ENCODE peak calls at places on chromosomes 6 and 20, in nine cellular contexts. P is prostate gland, J is IMR-90, L is Peyer's patch, Z is brain microvascular endothelial cell, R is GM23338, C is pancreas, O is left ventricle myocardium inferior, E is upper lobe of right lung. A is an unnamed sample.

GRCh38 chr6:122372647-122373046 is 26.8 kb upstream of the HSF2 start:
- DNase-seq in O (no peak), L (no peak), C (no peak), P (no peak), J (peak; percentile 6), R (peak; percentile 22), E (no peak), Z (no peak), A (no peak)

GRCh38 chr20:31712564-31713311 is 9.9 kb downstream of the BCL2L1 start:
- DNase-seq in R (peak; percentile 97), L (peak; percentile 83), Z (peak; percentile 63), P (peak; percentile 96), C (no peak), O (peak; percentile 87), E (peak; percentile 80), J (peak; percentile 82), A (peak; percentile 78)

GRCh38 chr6:100304575-100304974 is 160.1 kb downstream of the SIM1 start:
- DNase-seq in P (no peak), R (no peak), L (no peak), Z (no peak), O (no peak), C (no peak), J (no peak), E (no peak), A (no peak)

GRCh38 chr20:53823121-53823764 is 229.6 kb upstream of the ZNF217 start:
- DNase-seq in L (peak; percentile 10), P (no peak), E (no peak), J (no peak), Z (no peak), R (no peak), C (no peak), O (no peak), A (no peak)

GRCh38 chr20:59631751-59632380 is 27.5 kb downstream of the PHACTR3 start:
- DNase-seq in E (no peak), Z (no peak), O (no peak), L (peak; percentile 34), R (no peak), C (no peak), P (no peak), J (no peak), A (no peak)

GRCh38 chr20:61688411-61688810 is 377.3 kb downstream of the TAF4 start:
- DNase-seq in J (no peak), E (no peak), Z (no peak), L (no peak), R (no peak), C (no peak), P (no peak), O (no peak), A (no peak)

GRCh38 chr20:63005862-63006564 is 751 bp downstream of the BHLHE23 start:
- DNase-seq in O (no peak), L (no peak), C (no peak), R (peak; percentile 74), E (no peak), P (no peak), Z (no peak), J (peak; percentile 10), A (peak; percentile 68)

GRCh38 chr20:33933469-33933909 is 60.2 kb upstream of the RALY start:
- DNase-seq in L (peak; percentile 74), J (peak; percentile 55), P (peak; percentile 46), O (peak; percentile 46), Z (peak; percentile 13), R (peak; percentile 93), E (peak; percentile 70), C (peak; percentile 59), A (peak; percentile 39)

GRCh38 chr6:41674231-41675000 is 36.1 kb downstream of the MDFI start:
- DNase-seq in E (no peak), P (no peak), O (no peak), Z (no peak), C (peak; percentile 20), L (no peak), R (no peak), J (no peak), A (peak; percentile 7)

GRCh38 chr6:95636552-95637376 is 59.4 kb downstream of the MANEA start:
- DNase-seq in E (no peak), L (no peak), J (no peak), O (no peak), P (no peak), Z (no peak), R (no peak), C (no peak), A (no peak)

GRCh38 chr6:111572216-111572706 is 33.4 kb downstream of the TRAF3IP2 start:
- DNase-seq in L (no peak), E (no peak), J (no peak), C (no peak), P (no peak), Z (no peak), R (no peak), O (no peak), A (no peak)

GRCh38 chr6:111573892-111574800 is 31.5 kb downstream of the TRAF3IP2 start:
- DNase-seq in P (no peak), J (peak; percentile 98), L (no peak), R (no peak), Z (peak; percentile 80), E (no peak), O (no peak), C (no peak), A (no peak)

GRCh38 chr6:111579816-111580215 is 25.9 kb downstream of the TRAF3IP2 start:
- DNase-seq in P (no peak), E (no peak), R (no peak), Z (no peak), O (no peak), C (no peak), J (no peak), L (no peak), A (no peak)

GRCh38 chr6:111573118-111573883 is 32.4 kb downstream of the TRAF3IP2 start:
- DNase-seq in L (no peak), P (peak; percentile 78), O (no peak), E (no peak), R (no peak), J (peak; percentile 80), C (no peak), Z (peak; percentile 76), A (no peak)

GRCh38 chr6:111576302-111576701 is 29.4 kb downstream of the TRAF3IP2 start:
- DNase-seq in P (no peak), C (no peak), O (no peak), E (no peak), Z (peak; percentile 60), L (no peak), J (peak; percentile 67), R (no peak), A (no peak)
- H3K27ac ChIP-seq in P (no peak overlapping the region), C (no peak overlapping the region), O (peak overlapping the region; percentile 77), E (peak overlapping the region; percentile 69), Z (peak overlapping the region; percentile 22), L (no peak overlapping the region), J (peak overlapping the region; percentile 38), R (no peak overlapping the region), A (peak overlapping the region; percentile 82)

GRCh38 chr20:35283441-35284266 is 918 bp downstream of the EIF6 start:
- DNase-seq in P (no peak), C (no peak), E (no peak), L (no peak), J (no peak), R (no peak), O (no peak), Z (no peak), A (no peak)

GRCh38 chr20:35279533-35280174 is 1.7 kb upstream of the MMP24OS start:
- DNase-seq in O (no peak), P (no peak), L (no peak), R (no peak), J (no peak), E (no peak), C (no peak), Z (no peak), A (no peak)

GRCh38 chr20:35280523-35280922 is 2.6 kb upstream of the MMP24OS start:
- DNase-seq in L (no peak), R (no peak), E (no peak), P (no peak), C (no peak), O (no peak), Z (no peak), J (no peak), A (no peak)

GRCh38 chr20:35279040-35279439 is 1.1 kb upstream of the MMP24OS start:
- DNase-seq in L (no peak), O (no peak), J (peak; percentile 27), E (no peak), R (no peak), P (peak; percentile 57), Z (no peak), C (no peak), A (no peak)

DNA sequence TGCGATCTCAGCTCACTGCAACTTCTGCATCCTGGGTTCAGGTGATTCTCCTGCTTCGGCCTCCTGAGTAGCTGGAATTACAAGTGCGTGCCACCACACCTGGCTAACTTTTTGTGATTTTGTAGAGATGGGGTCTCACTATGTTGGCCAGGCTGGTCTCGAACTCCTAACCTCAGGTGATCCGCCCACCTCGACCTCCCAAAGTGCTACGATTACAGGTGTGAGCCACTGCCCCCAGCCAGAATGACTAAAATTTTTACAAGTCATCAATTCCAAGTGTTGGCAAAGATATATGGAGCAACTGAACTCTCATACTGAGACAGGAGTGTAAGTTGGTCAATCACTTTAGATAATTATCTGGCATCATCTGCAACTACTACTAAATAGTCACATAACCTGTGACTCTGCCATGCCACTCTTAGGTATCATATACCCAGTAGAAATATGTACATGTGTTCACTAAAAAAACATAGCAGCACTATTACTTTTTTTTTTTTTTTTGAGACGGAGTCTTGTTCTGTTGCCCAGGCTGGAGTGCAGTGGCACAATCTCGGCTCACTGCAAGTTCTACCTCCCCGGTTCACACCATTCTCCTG is 3.0 kb downstream of the EIF6 start:
- DNase-seq in E (no peak), R (no peak), O (no peak), J (no peak), P (no peak), C (no peak), Z (no peak), L (no peak), A (no peak)
- H3K36me3 ChIP-seq in E (peaks cover 36% of the 10 kb centered on the region), R (peaks cover 18% of the 10 kb centered on the region), O (peaks cover 34% of the 10 kb centered on the region), J (peaks cover 29% of the 10 kb centered on the region), P (no peaks in the 10 kb centered on the region), C (peaks cover 19% of the 10 kb centered on the region), Z (peaks cover 38% of the 10 kb centered on the region), L (no peaks in the 10 kb centered on the region), A (no peaks in the 10 kb centered on the region)

GRCh38 chr6:7993952-7994351 is 70.2 kb downstream of the BLOC1S5 start:
- DNase-seq in Z (no peak), R (peak; percentile 58), P (no peak), C (no peak), J (no peak), E (no peak), O (no peak), L (no peak), A (no peak)
- TF ChIP-seq CTCF in Z (no peak), R (peak; percentile 68), P (no peak), C (no peak), J (no peak), E (no peak), O (no peak), L (no peak), A (no peak)

DNA sequence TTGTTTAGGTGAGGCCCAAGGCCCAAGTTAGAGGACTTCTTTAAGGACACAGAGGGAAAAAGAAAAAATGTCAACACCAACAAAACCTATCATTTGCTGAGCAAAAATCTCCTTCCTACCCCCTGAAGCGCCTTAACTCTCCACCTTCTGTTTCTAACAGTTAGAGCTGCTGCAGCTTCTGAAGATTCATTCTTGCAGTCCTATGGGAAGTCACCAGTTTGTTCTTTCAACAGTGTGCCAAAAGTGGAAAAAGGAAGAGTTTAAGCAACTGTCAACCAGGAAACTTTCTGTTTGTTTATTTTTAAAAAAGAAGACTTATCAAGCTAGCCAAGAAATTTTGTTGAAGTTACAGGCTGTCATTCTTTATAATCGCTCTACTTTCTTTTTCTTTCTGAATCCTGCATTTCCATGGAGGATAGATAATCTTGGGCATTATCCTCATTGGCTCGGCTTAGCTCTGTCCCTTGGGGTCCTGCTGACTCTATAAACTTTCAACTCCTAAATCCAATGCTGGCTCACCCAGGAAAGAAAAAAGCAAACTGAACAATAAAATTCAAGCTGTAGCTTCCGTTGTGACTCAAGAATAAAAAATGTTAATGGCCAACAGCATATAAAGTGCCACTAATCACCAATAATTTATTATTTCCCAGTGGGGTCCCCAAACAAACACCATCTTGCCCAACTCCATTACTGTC is 172.8 kb upstream of the CITED2 start:
- DNase-seq in E (no peak), J (no peak), O (no peak), P (no peak), L (no peak), R (no peak), C (no peak), Z (no peak), A (no peak)
- H3K27ac ChIP-seq in E (peak overlapping the region; percentile 52), J (peak overlapping the region; percentile 32), O (peak overlapping the region; percentile 61), P (peak overlapping the region; percentile 24), L (no peak overlapping the region), R (no peak overlapping the region), C (no peak overlapping the region), Z (no peak overlapping the region), A (no peak overlapping the region)